ENCODE peak calls at places on chromosomes 12 and 14, in seven cellular contexts. T is sigmoid colon, X is NCI-H345, L is Kasumi-1, G is PC-3, R is SW 1271, N is posterior cingulate gyrus. E is an unnamed sample.
A peak's percentile ranks its signal among the peaks of the same experiment; 100 is the strongest.

GRCh38 chr12:103503546-103504480 is 8.0 kb upstream of the C12orf42 start:
- DNase-seq in R (no peak), X (no peak), N (no peak), G (no peak), L (peak; percentile 30), T (no peak), E (peak; percentile 17)

GRCh38 chr12:92038476-92038875 is 107.2 kb downstream of the BTG1 start:
- DNase-seq in T (no peak), G (no peak), L (no peak), N (no peak), X (no peak), R (no peak), E (no peak)

GRCh38 chr12:64016521-64016920 is 172.0 kb downstream of the SRGAP1 start:
- DNase-seq in N (no peak), G (no peak), T (no peak), L (no peak), X (no peak), R (no peak), E (no peak)

GRCh38 chr12:109840349-109841073 is 7.3 kb upstream of the TRPV4 start:
- DNase-seq in R (no peak), G (peak; percentile 93), L (no peak), T (no peak), N (no peak), X (peak; percentile 15), E (no peak)

GRCh38 chr12:57242691-57243454 is 8.1 kb downstream of the STAC3 start:
- DNase-seq in R (no peak), L (peak; percentile 32), T (peak; percentile 75), X (peak; percentile 92), N (peak; percentile 55), G (peak; percentile 68), E (no peak)

GRCh38 chr12:64826234-64826633 is 1.8 kb downstream of the TBC1D30 start:
- DNase-seq in T (no peak), L (peak; percentile 37), R (no peak), N (peak; percentile 29), X (peak; percentile 78), G (no peak), E (peak; percentile 31)

GRCh38 chr14:105591052-105591451 is 64.7 kb downstream of the TMEM121 start:
- DNase-seq in T (no peak), R (no peak), X (no peak), N (no peak), G (no peak), L (no peak), E (no peak)

GRCh38 chr12:18171571-18171970 is 81.6 kb upstream of the RERGL start:
- DNase-seq in T (no peak), N (no peak), G (peak; percentile 1), R (no peak), L (no peak), X (no peak), E (no peak)

GRCh38 chr12:130041983-130042812 is 120.1 kb upstream of the FZD10 start:
- DNase-seq in R (no peak), L (no peak), X (peak; percentile 63), N (peak; percentile 85), T (no peak), G (no peak), E (no peak)

GRCh38 chr14:102659797-102660196 is 67.3 kb downstream of the RCOR1 start:
- DNase-seq in N (no peak), L (no peak), R (no peak), T (no peak), X (no peak), G (peak; percentile 47), E (no peak)

GRCh38 chr14:74754899-74755298 is 8.2 kb upstream of the YLPM1 start:
- DNase-seq in T (no peak), R (no peak), X (no peak), N (no peak), L (no peak), G (no peak), E (no peak)

GRCh38 chr12:47990351-47991105 is 13.7 kb downstream of the COL2A1 start:
- DNase-seq in X (no peak), G (no peak), L (peak; percentile 21), R (no peak), N (no peak), T (peak; percentile 40), E (peak; percentile 37)

GRCh38 chr12:110107369-110108281 is 16.5 kb upstream of the IFT81 start:
- DNase-seq in R (no peak), X (no peak), L (no peak), T (peak; percentile 82), N (no peak), G (peak; percentile 31), E (no peak)

GRCh38 chr12:30437616-30438015 is 258.1 kb downstream of the IPO8 start:
- DNase-seq in T (no peak), R (no peak), L (no peak), G (no peak), N (no peak), X (peak; percentile 75), E (no peak)

GRCh38 chr14:73342670-73343069 is 105.4 kb downstream of the PAPLN start:
- DNase-seq in R (no peak), X (peak; percentile 34), N (no peak), G (no peak), L (no peak), T (no peak), E (no peak)

GRCh38 chr12:113371808-113372207 is 13.4 kb downstream of the PLBD2 start:
- DNase-seq in N (no peak), T (no peak), G (no peak), R (no peak), L (no peak), X (no peak), E (no peak)

GRCh38 chr12:5789469-5789968 is 155.5 kb downstream of the ANO2 start:
- DNase-seq in T (no peak), X (no peak), R (no peak), L (no peak), G (peak; percentile 38), N (no peak), E (no peak)

GRCh38 chr12:11839093-11839641 is 189.7 kb downstream of the ETV6 start:
- DNase-seq in X (peak; percentile 92), G (peak; percentile 49), L (peak; percentile 58), R (no peak), T (no peak), N (no peak), E (peak; percentile 55)

GRCh38 chr14:71726639-71727085 is 205.6 kb upstream of the RGS6 start:
- DNase-seq in N (no peak), G (no peak), X (no peak), T (no peak), R (no peak), L (no peak), E (no peak)

GRCh38 chr14:53715390-53715730 is 241.3 kb downstream of the BMP4 start:
- DNase-seq in L (no peak), G (peak; percentile 45), T (no peak), N (no peak), X (no peak), R (no peak), E (no peak)

GRCh38 chr14:50257728-50258127 is 26.4 kb upstream of the SOS2 start:
- DNase-seq in X (no peak), N (no peak), L (no peak), R (no peak), T (no peak), G (no peak), E (no peak)

GRCh38 chr14:44565968-44566367 is 58.9 kb upstream of the FSCB start:
- DNase-seq in N (no peak), X (no peak), G (peak; percentile 46), L (no peak), R (no peak), T (no peak), E (no peak)

GRCh38 chr14:83085725-83086124 is 1552.1 kb upstream of the SEL1L start:
- DNase-seq in T (no peak), G (no peak), L (no peak), N (no peak), X (no peak), R (no peak), E (no peak)

GRCh38 chr12:89497005-89497404 is 27.6 kb downstream of the GALNT4 start:
- DNase-seq in N (no peak), L (no peak), R (no peak), T (no peak), G (no peak), X (no peak), E (no peak)

GRCh38 chr14:93838253-93838652 is 50.0 kb upstream of the PRIMA1 start:
- DNase-seq in L (no peak), T (no peak), N (no peak), X (no peak), R (no peak), G (no peak), E (no peak)

GRCh38 chr12:116492703-116493324 is 66.4 kb upstream of the MAP1LC3B2 start:
- DNase-seq in G (peak; percentile 98), X (no peak), T (no peak), L (no peak), N (no peak), R (no peak), E (no peak)

GRCh38 chr14:95047754-95048153 is 109.6 kb downstream of the DICER1 start:
- DNase-seq in T (peak; percentile 45), G (no peak), R (no peak), X (no peak), N (no peak), L (no peak), E (no peak)

GRCh38 chr12:46891306-46891705 is 65.5 kb upstream of the SLC38A4 start:
- DNase-seq in X (no peak), R (no peak), T (no peak), N (no peak), L (no peak), G (peak; percentile 24), E (no peak)

E was measured in HL-60.